ENCODE peak calls at places on chromosomes 16 and 17, in eight cellular contexts. One of them, this sample, is unnamed.

GRCh38 chr16:112153-112840 is 26.2 kb downstream of the NPRL3 start:
- DNase-seq in GM23248: no peak
- DNase-seq in neural progenitor cell: no peak
- DNase-seq in PC-3: no peak
- DNase-seq in fibroblast of lung: no peak
- DNase-seq in K562: no peak
- DNase-seq in endothelial cell of umbilical vein: no peak
- DNase-seq in mammary epithelial cell: no peak
- DNase-seq in this sample: no peak

GRCh38 chr17:76557368-76558209 is 17.7 kb downstream of the PRCD start:
- DNase-seq in GM23248: peak; percentile 99
- DNase-seq in neural progenitor cell: peak; percentile 98
- DNase-seq in PC-3: peak; percentile 99
- DNase-seq in fibroblast of lung: peak; percentile 92
- DNase-seq in K562: peak; percentile 90
- DNase-seq in endothelial cell of umbilical vein: peak; percentile 98
- DNase-seq in mammary epithelial cell: peak; percentile 93
- DNase-seq in this sample: peak; percentile 85

GRCh38 chr17:34205401-34205800 is 49.7 kb upstream of the CCL2 start:
- DNase-seq in GM23248: no peak
- DNase-seq in neural progenitor cell: no peak
- DNase-seq in PC-3: no peak
- DNase-seq in fibroblast of lung: no peak
- DNase-seq in K562: no peak
- DNase-seq in endothelial cell of umbilical vein: no peak
- DNase-seq in mammary epithelial cell: no peak
- DNase-seq in this sample: no peak

GRCh38 chr17:49227436-49228261 is 2.9 kb downstream of the PHOSPHO1 start:
- DNase-seq in GM23248: peak; percentile 66
- DNase-seq in neural progenitor cell: peak; percentile 80
- DNase-seq in PC-3: peak; percentile 88
- DNase-seq in fibroblast of lung: peak; percentile 42
- DNase-seq in K562: peak; percentile 80
- DNase-seq in endothelial cell of umbilical vein: peak; percentile 66
- DNase-seq in mammary epithelial cell: peak; percentile 48
- DNase-seq in this sample: peak; percentile 23

GRCh38 chr16:15754821-15755534 is 101.8 kb downstream of the MYH11 start:
- DNase-seq in GM23248: no peak
- DNase-seq in neural progenitor cell: no peak
- DNase-seq in PC-3: peak; percentile 17
- DNase-seq in fibroblast of lung: no peak
- DNase-seq in K562: no peak
- DNase-seq in endothelial cell of umbilical vein: no peak
- DNase-seq in mammary epithelial cell: peak; percentile 45
- DNase-seq in this sample: no peak

GRCh38 chr17:11925271-11926021 is 71.8 kb downstream of the ZNF18 start:
- DNase-seq in GM23248: no peak
- DNase-seq in neural progenitor cell: no peak
- DNase-seq in PC-3: no peak
- DNase-seq in fibroblast of lung: no peak
- DNase-seq in K562: no peak
- DNase-seq in endothelial cell of umbilical vein: no peak
- DNase-seq in mammary epithelial cell: no peak
- DNase-seq in this sample: no peak

GRCh38 chr17:14904406-14904805 is 360.7 kb downstream of the PMP22 start:
- DNase-seq in GM23248: peak; percentile 28
- DNase-seq in neural progenitor cell: no peak
- DNase-seq in PC-3: no peak
- DNase-seq in fibroblast of lung: no peak
- DNase-seq in K562: no peak
- DNase-seq in endothelial cell of umbilical vein: no peak
- DNase-seq in mammary epithelial cell: no peak
- DNase-seq in this sample: no peak

GRCh38 chr17:50266384-50267073 is 7.7 kb upstream of the TMEM92 start:
- DNase-seq in GM23248: peak; percentile 91
- DNase-seq in neural progenitor cell: no peak
- DNase-seq in PC-3: peak; percentile 93
- DNase-seq in fibroblast of lung: peak; percentile 92
- DNase-seq in K562: no peak
- DNase-seq in endothelial cell of umbilical vein: peak; percentile 59
- DNase-seq in mammary epithelial cell: peak; percentile 56
- DNase-seq in this sample: peak; percentile 86

GRCh38 chr17:62765351-62765750 is 42.8 kb downstream of the MARCHF10 start:
- DNase-seq in GM23248: no peak
- DNase-seq in neural progenitor cell: peak; percentile 50
- DNase-seq in PC-3: no peak
- DNase-seq in fibroblast of lung: no peak
- DNase-seq in K562: no peak
- DNase-seq in endothelial cell of umbilical vein: no peak
- DNase-seq in mammary epithelial cell: no peak
- DNase-seq in this sample: no peak

GRCh38 chr16:55871411-55872038 is 3.6 kb downstream of the CES5A start:
- DNase-seq in GM23248: no peak
- DNase-seq in neural progenitor cell: no peak
- DNase-seq in PC-3: no peak
- DNase-seq in fibroblast of lung: no peak
- DNase-seq in K562: no peak
- DNase-seq in endothelial cell of umbilical vein: no peak
- DNase-seq in mammary epithelial cell: no peak
- DNase-seq in this sample: no peak

GRCh38 chr17:27635275-27635823 is 4.4 kb downstream of the LGALS9 start:
- DNase-seq in GM23248: no peak
- DNase-seq in neural progenitor cell: no peak
- DNase-seq in PC-3: no peak
- DNase-seq in fibroblast of lung: no peak
- DNase-seq in K562: no peak
- DNase-seq in endothelial cell of umbilical vein: no peak
- DNase-seq in mammary epithelial cell: no peak
- DNase-seq in this sample: no peak

DNA sequence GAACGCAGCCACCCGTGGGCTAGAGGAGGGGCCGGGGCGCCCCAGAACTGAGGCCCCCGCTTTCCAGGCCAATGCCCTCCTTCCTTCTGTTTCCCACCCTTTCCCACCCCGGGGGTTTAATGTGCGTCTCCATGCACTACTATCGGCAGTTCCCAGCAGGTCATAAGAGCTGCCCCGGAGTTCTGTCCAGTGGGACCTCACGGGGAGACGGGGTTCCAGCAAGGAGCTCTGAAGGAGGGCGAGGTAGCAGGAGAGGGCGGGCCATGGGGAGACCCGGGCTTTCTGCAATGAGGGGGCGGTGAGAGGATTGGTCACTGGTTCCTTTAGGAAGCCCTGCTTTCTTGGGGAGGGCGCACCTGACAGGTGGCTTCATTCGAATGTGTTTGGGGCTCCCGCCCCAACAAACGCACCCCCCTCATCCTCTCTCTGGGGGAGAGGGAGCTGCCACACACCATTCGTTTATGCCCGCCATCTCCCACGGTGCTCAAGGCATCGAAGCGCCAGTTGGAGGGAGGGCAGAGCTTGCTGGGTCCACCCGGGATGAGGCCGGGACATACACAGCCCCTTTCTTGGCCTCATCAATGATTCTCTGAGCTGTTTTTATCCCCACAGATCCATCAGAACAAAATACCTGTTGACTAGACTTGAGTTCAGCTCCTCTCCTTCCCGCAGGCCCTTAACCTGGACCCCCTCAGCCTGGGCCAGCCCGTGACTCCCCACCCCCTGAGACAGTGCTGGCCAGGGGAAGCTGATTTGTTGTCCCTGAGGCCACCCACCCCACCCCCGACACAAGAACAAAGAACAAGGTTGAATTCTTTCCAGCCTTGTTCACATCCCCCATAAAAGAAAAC is 44.1 kb downstream of the SLC7A5 start:
- DNase-seq in GM23248: no peak
- DNase-seq in neural progenitor cell: no peak
- DNase-seq in PC-3: no peak
- DNase-seq in fibroblast of lung: no peak
- DNase-seq in K562: no peak
- DNase-seq in endothelial cell of umbilical vein: no peak
- DNase-seq in mammary epithelial cell: no peak
- DNase-seq in this sample: no peak
- H3K27ac ChIP-seq in GM23248: no peak overlapping the region
- H3K27ac ChIP-seq in neural progenitor cell: no peak overlapping the region
- H3K27ac ChIP-seq in PC-3: no peak overlapping the region
- H3K27ac ChIP-seq in fibroblast of lung: no peak overlapping the region
- H3K27ac ChIP-seq in K562: no peak overlapping the region
- H3K27ac ChIP-seq in endothelial cell of umbilical vein: no peak overlapping the region
- H3K27ac ChIP-seq in mammary epithelial cell: no peak overlapping the region
- H3K27ac ChIP-seq in this sample: no peak overlapping the region

GRCh38 chr16:21301168-21301894 is 23.2 kb upstream of the CRYM start:
- DNase-seq in GM23248: peak; percentile 85
- DNase-seq in neural progenitor cell: peak; percentile 75
- DNase-seq in PC-3: peak; percentile 76
- DNase-seq in fibroblast of lung: peak; percentile 65
- DNase-seq in K562: peak; percentile 90
- DNase-seq in endothelial cell of umbilical vein: peak; percentile 79
- DNase-seq in mammary epithelial cell: peak; percentile 91
- DNase-seq in this sample: peak; percentile 47
- TF ChIP-seq EZH2 in GM23248: no peak
- TF ChIP-seq EZH2 in neural progenitor cell: no peak
- TF ChIP-seq EZH2 in PC-3: no peak
- TF ChIP-seq EZH2 in fibroblast of lung: no peak
- TF ChIP-seq EZH2 in K562: no peak
- TF ChIP-seq EZH2 in endothelial cell of umbilical vein: no peak
- TF ChIP-seq EZH2 in mammary epithelial cell: no peak
- TF ChIP-seq EZH2 in this sample: no peak

GRCh38 chr17:7886227-7887037 is 2.2 kb upstream of the CHD3 start:
- DNase-seq in GM23248: peak; percentile 55
- DNase-seq in neural progenitor cell: peak; percentile 59
- DNase-seq in PC-3: peak; percentile 25
- DNase-seq in fibroblast of lung: peak; percentile 22
- DNase-seq in K562: no peak
- DNase-seq in endothelial cell of umbilical vein: peak; percentile 38
- DNase-seq in mammary epithelial cell: peak; percentile 25
- DNase-seq in this sample: no peak
- H3K27ac ChIP-seq in GM23248: peak overlapping the region; percentile 90
- H3K27ac ChIP-seq in neural progenitor cell: no peak overlapping the region
- H3K27ac ChIP-seq in PC-3: peak overlapping the region; percentile 96
- H3K27ac ChIP-seq in fibroblast of lung: peak overlapping the region; percentile 55
- H3K27ac ChIP-seq in K562: peak overlapping the region; percentile 97
- H3K27ac ChIP-seq in endothelial cell of umbilical vein: peak overlapping the region; percentile 94
- H3K27ac ChIP-seq in mammary epithelial cell: peak overlapping the region; percentile 68
- H3K27ac ChIP-seq in this sample: peak overlapping the region; percentile 84

GRCh38 chr17:53353919-53354351 is 468.8 kb upstream of the KIF2B start:
- DNase-seq in GM23248: no peak
- DNase-seq in neural progenitor cell: no peak
- DNase-seq in PC-3: peak; percentile 47
- DNase-seq in fibroblast of lung: peak; percentile 2
- DNase-seq in K562: no peak
- DNase-seq in endothelial cell of umbilical vein: no peak
- DNase-seq in mammary epithelial cell: peak; percentile 64
- DNase-seq in this sample: no peak
- TF ChIP-seq EZH2 in GM23248: no peak
- TF ChIP-seq EZH2 in neural progenitor cell: no peak
- TF ChIP-seq EZH2 in PC-3: no peak
- TF ChIP-seq EZH2 in fibroblast of lung: no peak
- TF ChIP-seq EZH2 in K562: no peak
- TF ChIP-seq EZH2 in endothelial cell of umbilical vein: no peak
- TF ChIP-seq EZH2 in mammary epithelial cell: no peak
- TF ChIP-seq EZH2 in this sample: no peak

GRCh38 chr16:69243479-69243878 is 56.5 kb downstream of the SNTB2 start:
- DNase-seq in GM23248: peak; percentile 57
- DNase-seq in neural progenitor cell: no peak
- DNase-seq in PC-3: no peak
- DNase-seq in fibroblast of lung: peak; percentile 85
- DNase-seq in K562: no peak
- DNase-seq in endothelial cell of umbilical vein: no peak
- DNase-seq in mammary epithelial cell: no peak
- DNase-seq in this sample: peak; percentile 82
- H3K27ac ChIP-seq in GM23248: no peak overlapping the region
- H3K27ac ChIP-seq in neural progenitor cell: no peak overlapping the region
- H3K27ac ChIP-seq in PC-3: no peak overlapping the region
- H3K27ac ChIP-seq in fibroblast of lung: no peak overlapping the region
- H3K27ac ChIP-seq in K562: no peak overlapping the region
- H3K27ac ChIP-seq in endothelial cell of umbilical vein: no peak overlapping the region
- H3K27ac ChIP-seq in mammary epithelial cell: no peak overlapping the region
- H3K27ac ChIP-seq in this sample: no peak overlapping the region